ENCODE peak calls at places on chromosomes 11 and 22, in eight cellular contexts. X is IMR-90, I is colonic mucosa, D is H9, R is upper lobe of right lung, Y is lower lobe of right lung, P is cardiac muscle cell, L is psoas muscle. F is an unnamed sample. For H3K4me1 and H3K9me3, the result is how much of the 10 kb centered on the place peaks cover.

GRCh38 chr22:46678785-46679700 is 58.9 kb downstream of the GRAMD4 start:
- DNase-seq in X (peak), I (no peak), D (no peak), R (no peak), Y (no peak), P (no peak), L (no peak), F (no peak)

GRCh38 chr11:19345848-19346681 is 105.3 kb upstream of the E2F8 start:
- DNase-seq in X (no peak), I (no peak), D (no peak), R (no peak), Y (no peak), P (peak), L (peak), F (no peak)

GRCh38 chr11:124209824-124210357 is 26.7 kb downstream of the OR10D3 start:
- DNase-seq in X (no peak), I (no peak), D (no peak), R (no peak), Y (no peak), P (no peak), L (peak), F (no peak)

GRCh38 chr11:66278396-66279091 is 569 bp downstream of the CNIH2 start:
- DNase-seq in X (no peak), I (no peak), D (no peak), R (no peak), Y (no peak), P (no peak), L (peak), F (no peak)

GRCh38 chr11:3617990-3618389 is 23.8 kb downstream of the ART5 start:
- DNase-seq in X (no peak), I (no peak), D (no peak), R (no peak), Y (no peak), P (no peak), L (no peak), F (no peak)

GRCh38 chr11:37333345-37333744 is 735.3 kb upstream of the RAG2 start:
- DNase-seq in X (no peak), I (no peak), D (no peak), R (no peak), Y (no peak), P (no peak), L (no peak), F (no peak)

GRCh38 chr11:45896392-45897068 is 10.5 kb downstream of the FREY1 start:
- DNase-seq in X (no peak), I (no peak), D (peak), R (no peak), Y (no peak), P (peak), L (peak), F (no peak)

GRCh38 chr22:25067851-25068421 is 115.4 kb downstream of the KIAA1671 start:
- DNase-seq in X (no peak), I (no peak), D (no peak), R (no peak), Y (peak), P (no peak), L (peak), F (peak)

GRCh38 chr22:20242393-20243175 is 25.5 kb downstream of the RTN4R start:
- DNase-seq in X (no peak), I (no peak), D (no peak), R (no peak), Y (no peak), P (no peak), L (no peak), F (no peak)

GRCh38 chr22:30694171-30694637 is 470 bp upstream of the OSBP2 start:
- DNase-seq in X (peak), I (peak), D (peak), R (peak), Y (peak), P (peak), L (peak), F (peak)

GRCh38 chr22:48154169-48154942 is 1391.9 kb downstream of the TBC1D22A start:
- DNase-seq in X (no peak), I (no peak), D (no peak), R (no peak), Y (no peak), P (no peak), L (no peak), F (no peak)

GRCh38 chr22:30335236-30335635 is 8.5 kb upstream of the TBC1D10A start:
- DNase-seq in X (no peak), I (no peak), D (no peak), R (no peak), Y (no peak), P (no peak), L (no peak), F (no peak)

GRCh38 chr11:115590254-115590653 is 86.0 kb upstream of the CADM1 start:
- DNase-seq in X (no peak), I (no peak), D (no peak), R (no peak), Y (no peak), P (peak), L (no peak), F (no peak)

GRCh38 chr22:23106906-23107367 is 34.9 kb downstream of the RSPH14 start:
- DNase-seq in X (no peak), I (no peak), D (no peak), R (no peak), Y (no peak), P (no peak), L (no peak), F (no peak)

GRCh38 chr11:87421422-87421821 is 383.7 kb downstream of the TMEM135 start:
- DNase-seq in X (peak), I (peak), D (peak), R (no peak), Y (no peak), P (peak), L (no peak), F (peak)

GRCh38 chr11:46120361-46120710 is 918 bp downstream of the PHF21A start:
- DNase-seq in X (no peak), I (no peak), D (no peak), R (peak), Y (peak), P (peak), L (peak), F (peak)

GRCh38 chr11:41175304-41175972 is 284.0 kb downstream of the LRRC4C start:
- DNase-seq in X (no peak), I (no peak), D (no peak), R (no peak), Y (no peak), P (no peak), L (no peak), F (no peak)

GRCh38 chr11:36454991-36455611 is 55.0 kb downstream of the TRAF6 start:
- DNase-seq in X (no peak), I (no peak), D (no peak), R (no peak), Y (no peak), P (no peak), L (no peak), F (no peak)

GRCh38 chr11:61690706-61691377 is 10.7 kb downstream of the DAGLA start:
- DNase-seq in X (no peak), I (peak), D (no peak), R (no peak), Y (no peak), P (no peak), L (no peak), F (peak)

GRCh38 chr22:39173787-39174497 is 21.5 kb upstream of the CBX7 start:
- DNase-seq in X (no peak), I (no peak), D (no peak), R (no peak), Y (no peak), P (no peak), L (no peak), F (no peak)

GRCh38 chr11:34425863-34426262 is 12.9 kb upstream of the CAT start:
- DNase-seq in X (no peak), I (no peak), D (no peak), R (no peak), Y (no peak), P (no peak), L (no peak), F (no peak)

GRCh38 chr11:76131142-76131541 is 75.2 kb downstream of the WNT11 start:
- DNase-seq in X (no peak), I (no peak), D (no peak), R (no peak), Y (no peak), P (no peak), L (no peak), F (no peak)

GRCh38 chr11:124717786-124718634 is 21.7 kb upstream of the NRGN start:
- DNase-seq in X (peak), I (no peak), D (peak), R (peak), Y (peak), P (peak), L (peak), F (no peak)

GRCh38 chr22:19628038-19628776 is 86.1 kb upstream of the SEPTIN5 start:
- DNase-seq in X (no peak), I (no peak), D (no peak), R (no peak), Y (no peak), P (no peak), L (no peak), F (no peak)

GRCh38 chr11:123640677-123641494 is 13.5 kb downstream of the SCN3B start:
- DNase-seq in X (peak), I (peak), D (peak), R (peak), Y (no peak), P (peak), L (peak), F (peak)

GRCh38 chr11:46003647-46004046 is 81.2 kb downstream of the LARGE2 start:
- DNase-seq in X (peak), I (no peak), D (no peak), R (no peak), Y (no peak), P (no peak), L (no peak), F (no peak)

GRCh38 chr11:117458275-117459120 is 130.8 kb downstream of the CEP164 start:
- DNase-seq in X (no peak), I (no peak), D (no peak), R (no peak), Y (no peak), P (no peak), L (no peak), F (no peak)

GRCh38 chr22:22666307-22667091 is 22.1 kb downstream of the GGTLC2 start:
- DNase-seq in X (peak), I (peak), D (peak), R (no peak), Y (peak), P (no peak), L (no peak), F (no peak)

GRCh38 chr11:14347991-14348390 is 11.0 kb downstream of the RRAS2 start:
- DNase-seq in X (no peak), I (no peak), D (no peak), R (no peak), Y (no peak), P (no peak), L (no peak), F (no peak)

GRCh38 chr11:112016088-112016764 is 9.0 kb upstream of the DLAT start:
- DNase-seq in X (peak), I (no peak), D (no peak), R (no peak), Y (no peak), P (peak), L (no peak), F (no peak)

GRCh38 chr11:69144719-69145365 is 10.9 kb upstream of the SMIM38 start:
- DNase-seq in X (peak), I (no peak), D (no peak), R (no peak), Y (no peak), P (no peak), L (no peak), F (no peak)

GRCh38 chr11:56714206-56714605 is 15.3 kb downstream of the OR9G1 start:
- DNase-seq in X (no peak), I (no peak), D (no peak), R (no peak), Y (no peak), P (no peak), L (no peak), F (no peak)

GRCh38 chr11:9075441-9076000 is 15.9 kb downstream of the SCUBE2 start:
- DNase-seq in X (no peak), I (no peak), D (no peak), R (no peak), Y (no peak), P (no peak), L (no peak), F (no peak)

GRCh38 chr22:30307026-30307574 is 17.8 kb upstream of the CASTOR1 start:
- DNase-seq in X (no peak), I (no peak), D (no peak), R (no peak), Y (no peak), P (no peak), L (no peak), F (no peak)

GRCh38 chr11:57460017-57460755 is at the start of gene RTN4RL2:
- DNase-seq in X (peak), I (peak), D (peak), R (peak), Y (peak), P (peak), L (peak), F (peak)

GRCh38 chr11:119341222-119342022 is 739 bp upstream of the C1QTNF5 start:
- DNase-seq in X (no peak), I (no peak), D (peak), R (no peak), Y (peak), P (no peak), L (no peak), F (no peak)

GRCh38 chr11:101126551-101127347 is 2.9 kb downstream of the PGR start:
- DNase-seq in X (no peak), I (no peak), D (peak), R (no peak), Y (no peak), P (peak), L (peak), F (peak)

DNA sequence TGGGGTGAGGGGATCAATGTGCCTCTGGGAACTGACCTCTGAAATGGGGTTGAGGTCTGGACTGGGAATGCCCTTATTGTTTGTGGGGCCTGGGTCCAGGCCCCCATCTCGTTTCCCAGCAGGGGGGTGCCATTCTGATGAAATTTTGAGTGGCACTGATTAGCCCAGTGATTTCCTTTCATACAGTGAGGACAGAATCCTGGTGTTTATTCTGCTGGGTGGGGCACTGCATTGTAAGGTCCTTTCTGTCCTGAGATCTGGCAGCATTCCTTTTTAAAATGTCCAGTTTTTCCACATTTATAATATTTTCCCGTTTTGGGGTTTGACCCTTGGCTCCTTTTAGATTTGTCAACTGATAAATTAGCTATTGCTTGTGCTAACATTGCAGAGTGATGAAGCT is 27.1 kb downstream of the OR10A6 start:
- DNase-seq in X (no peak), I (peak), D (no peak), R (no peak), Y (no peak), P (no peak), L (no peak), F (no peak)
- H3K4me1 ChIP-seq in X (under half), I (under half), D (under half), R (under half), Y (under half), P (under half), L (under half), F (under half)

GRCh38 chr11:6498544-6498943 is 1.5 kb downstream of the DNHD1 start:
- DNase-seq in X (no peak), I (no peak), D (no peak), R (no peak), Y (no peak), P (no peak), L (no peak), F (no peak)

GRCh38 chr11:6498121-6498520 is 1.0 kb downstream of the DNHD1 start:
- DNase-seq in X (peak), I (peak), D (no peak), R (no peak), Y (no peak), P (no peak), L (no peak), F (no peak)

GRCh38 chr11:6502382-6502781 is 5.3 kb downstream of the DNHD1 start:
- DNase-seq in X (no peak), I (no peak), D (no peak), R (no peak), Y (no peak), P (no peak), L (no peak), F (no peak)

GRCh38 chr11:6497069-6497839 is at the start of gene DNHD1:
- DNase-seq in X (no peak), I (no peak), D (peak), R (no peak), Y (no peak), P (no peak), L (peak), F (no peak)
- H3K9me3 ChIP-seq in X (under half), I (under half), D (under half), R (under half), Y (under half), P (under half), L (under half), F (under half)

DNA sequence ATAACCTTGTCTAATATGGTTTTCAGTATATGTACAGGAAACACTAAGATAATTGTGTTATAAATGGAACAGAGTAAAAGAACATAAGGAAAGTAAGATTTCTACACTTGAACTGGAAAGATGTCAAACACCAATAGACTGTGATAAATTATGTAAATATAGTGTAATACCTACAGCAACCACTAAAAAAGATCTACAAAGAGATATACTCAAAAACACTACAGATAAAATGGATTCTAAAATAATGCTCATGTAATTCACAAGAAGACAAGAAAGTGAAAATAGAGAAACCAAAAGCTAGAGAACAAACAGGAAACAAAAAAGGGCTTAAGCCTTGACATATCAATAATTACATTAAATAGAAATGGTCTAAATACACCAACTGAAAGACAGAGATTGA is 30.9 kb downstream of the DEUP1 start:
- DNase-seq in X (no peak), I (no peak), D (no peak), R (no peak), Y (no peak), P (no peak), L (no peak), F (no peak)
- TF ChIP-seq CTCF in X (no peak), I (no peak), D (peak), R (no peak), Y (no peak), P (no peak), L (peak), F (no peak)

GRCh38 chr22:43004362-43005035 is 10.4 kb downstream of the PACSIN2 start:
- DNase-seq in X (no peak), I (peak), D (no peak), R (no peak), Y (peak), P (no peak), L (no peak), F (no peak)
- H3K4me1 ChIP-seq in X (under half), I (under half), D (under half), R (half or more), Y (half or more), P (under half), L (half or more), F (half or more)

F was measured in mucosa of descending colon.